ENCODE peak calls at places on chromosomes 6 and 20, in nine cellular contexts. F is NCI-H524, B is T-cell, V is lung microvascular endothelial cell, U is nephron progenitor cell, H is AG09309, M is H54, Q is MV-4-11, A is amygdala. O is an unnamed sample.

GRCh38 chr6:162046324-162046723 is 681.2 kb downstream of the PRKN start:
- DNase-seq in F (no peak), B (no peak), V (no peak), U (no peak), H (no peak), M (no peak), Q (no peak), A (no peak), O (no peak)

GRCh38 chr6:21918081-21918480 is 324.5 kb downstream of the SOX4 start:
- DNase-seq in F (no peak), B (no peak), V (no peak), U (no peak), H (no peak), M (no peak), Q (no peak), A (no peak), O (no peak)

GRCh38 chr6:162344935-162345599 is 382.5 kb downstream of the PRKN start:
- DNase-seq in F (no peak), B (no peak), V (no peak), U (no peak), H (no peak), M (no peak), Q (no peak), A (no peak), O (no peak)

GRCh38 chr6:82775361-82775760 is 290.3 kb downstream of the UBE3D start:
- DNase-seq in F (no peak), B (no peak), V (no peak), U (no peak), H (no peak), M (no peak), Q (no peak), A (no peak), O (no peak)

GRCh38 chr6:13892007-13892640 is 32.6 kb upstream of the RNF182 start:
- DNase-seq in F (no peak), B (no peak), V (no peak), U (no peak), H (no peak), M (no peak), Q (no peak), A (no peak), O (no peak)

GRCh38 chr6:63904844-63905243 is 269.2 kb downstream of the PHF3 start:
- DNase-seq in F (no peak), B (no peak), V (peak), U (no peak), H (peak), M (no peak), Q (peak), A (no peak), O (no peak)

GRCh38 chr20:20897922-20898321 is 185.5 kb upstream of the RALGAPA2 start:
- DNase-seq in F (no peak), B (no peak), V (no peak), U (peak), H (no peak), M (no peak), Q (no peak), A (no peak), O (peak)

GRCh38 chr6:21873562-21873961 is 280.0 kb downstream of the SOX4 start:
- DNase-seq in F (no peak), B (no peak), V (no peak), U (no peak), H (peak), M (no peak), Q (no peak), A (no peak), O (no peak)

GRCh38 chr6:152309648-152310047 is 327.5 kb downstream of the SYNE1 start:
- DNase-seq in F (no peak), B (peak), V (no peak), U (no peak), H (no peak), M (no peak), Q (no peak), A (no peak), O (peak)

GRCh38 chr20:846894-847278 is 13.4 kb downstream of the FAM110A start:
- DNase-seq in F (no peak), B (peak), V (peak), U (no peak), H (no peak), M (no peak), Q (peak), A (no peak), O (no peak)

GRCh38 chr6:166598441-166599138 is 12.1 kb upstream of the RAMACL start:
- DNase-seq in F (no peak), B (no peak), V (peak), U (no peak), H (peak), M (peak), Q (peak), A (no peak), O (no peak)

GRCh38 chr6:111011360-111012142 is 29.7 kb downstream of the RPF2 start:
- DNase-seq in F (peak), B (no peak), V (peak), U (no peak), H (no peak), M (peak), Q (peak), A (no peak), O (peak)

GRCh38 chr6:2222275-2222842 is 23.0 kb downstream of the GMDS start:
- DNase-seq in F (no peak), B (no peak), V (no peak), U (no peak), H (no peak), M (no peak), Q (no peak), A (no peak), O (no peak)

GRCh38 chr20:34709836-34710567 is 5.9 kb downstream of the TP53INP2 start:
- DNase-seq in F (no peak), B (no peak), V (peak), U (peak), H (no peak), M (peak), Q (peak), A (peak), O (peak)

GRCh38 chr6:134464690-134465411 is 146.9 kb upstream of the SGK1 start:
- DNase-seq in F (peak), B (no peak), V (no peak), U (no peak), H (no peak), M (peak), Q (peak), A (no peak), O (no peak)

GRCh38 chr6:96923871-96924493 is 546 bp upstream of the KLHL32 start:
- DNase-seq in F (peak), B (no peak), V (no peak), U (no peak), H (no peak), M (no peak), Q (peak), A (no peak), O (peak)

GRCh38 chr6:169571123-169571962 is 130.5 kb downstream of the WDR27 start:
- DNase-seq in F (no peak), B (no peak), V (no peak), U (no peak), H (no peak), M (peak), Q (no peak), A (no peak), O (no peak)

GRCh38 chr20:36792422-36792821 is 18.9 kb upstream of the DSN1 start:
- DNase-seq in F (peak), B (no peak), V (peak), U (peak), H (peak), M (peak), Q (peak), A (no peak), O (peak)

GRCh38 chr6:140182819-140183218 is 808.4 kb upstream of the CITED2 start:
- DNase-seq in F (no peak), B (no peak), V (no peak), U (no peak), H (no peak), M (no peak), Q (no peak), A (no peak), O (no peak)

GRCh38 chr6:169212436-169212835 is 41.2 kb downstream of the THBS2 start:
- DNase-seq in F (no peak), B (no peak), V (peak), U (no peak), H (no peak), M (no peak), Q (peak), A (no peak), O (no peak)

GRCh38 chr6:36590237-36590636 is 3.9 kb upstream of the SRSF3 start:
- DNase-seq in F (no peak), B (no peak), V (peak), U (no peak), H (peak), M (peak), Q (no peak), A (no peak), O (peak)

GRCh38 chr6:36595168-36595818 is 1.1 kb downstream of the SRSF3 start:
- DNase-seq in F (peak), B (no peak), V (peak), U (no peak), H (no peak), M (no peak), Q (no peak), A (no peak), O (peak)

GRCh38 chr20:32966881-32967781 is 37.1 kb downstream of the SUN5 start:
- DNase-seq in F (no peak), B (peak), V (no peak), U (no peak), H (no peak), M (no peak), Q (peak), A (no peak), O (peak)

GRCh38 chr6:152984387-152984872 is 1.6 kb upstream of the FBXO5 start:
- DNase-seq in F (peak), B (no peak), V (no peak), U (no peak), H (no peak), M (no peak), Q (peak), A (no peak), O (no peak)

GRCh38 chr6:150373260-150373701 is 4.5 kb downstream of the IYD start:
- DNase-seq in F (no peak), B (no peak), V (no peak), U (no peak), H (peak), M (no peak), Q (no peak), A (no peak), O (no peak)

GRCh38 chr6:15872252-15873103 is 209.7 kb upstream of the DTNBP1 start:
- DNase-seq in F (no peak), B (no peak), V (no peak), U (no peak), H (no peak), M (no peak), Q (peak), A (no peak), O (no peak)

GRCh38 chr6:160130729-160131484 is 9.3 kb downstream of the SLC22A1 start:
- DNase-seq in F (no peak), B (no peak), V (no peak), U (no peak), H (no peak), M (no peak), Q (no peak), A (no peak), O (no peak)

GRCh38 chr6:37061157-37061804 is 55.8 kb downstream of the FGD2 start:
- DNase-seq in F (no peak), B (no peak), V (no peak), U (no peak), H (no peak), M (no peak), Q (no peak), A (peak), O (no peak)

GRCh38 chr6:146297815-146298214 is 245.8 kb upstream of the RAB32 start:
- DNase-seq in F (no peak), B (no peak), V (no peak), U (no peak), H (no peak), M (no peak), Q (no peak), A (no peak), O (no peak)

GRCh38 chr6:151131346-151131745 is 108.4 kb upstream of the AKAP12 start:
- DNase-seq in F (no peak), B (no peak), V (no peak), U (no peak), H (no peak), M (no peak), Q (no peak), A (no peak), O (no peak)

GRCh38 chr20:36074983-36075382 is 79.6 kb upstream of the EPB41L1 start:
- DNase-seq in F (no peak), B (no peak), V (no peak), U (no peak), H (no peak), M (no peak), Q (no peak), A (no peak), O (no peak)

GRCh38 chr6:26427093-26427809 is 13.1 kb upstream of the BTN3A3 start:
- DNase-seq in F (no peak), B (no peak), V (no peak), U (no peak), H (no peak), M (no peak), Q (no peak), A (no peak), O (no peak)

GRCh38 chr6:130020106-130020851 is 1.9 kb downstream of the L3MBTL3 start:
- DNase-seq in F (peak), B (peak), V (peak), U (peak), H (no peak), M (no peak), Q (no peak), A (no peak), O (peak)

GRCh38 chr6:7617954-7618764 is 28.2 kb downstream of the SNRNP48 start:
- DNase-seq in F (no peak), B (no peak), V (peak), U (no peak), H (peak), M (peak), Q (peak), A (peak), O (no peak)

GRCh38 chr6:70124882-70125535 is 177.9 kb downstream of the COL9A1 start:
- DNase-seq in F (peak), B (no peak), V (no peak), U (no peak), H (no peak), M (peak), Q (no peak), A (no peak), O (no peak)

GRCh38 chr20:57698191-57698866 is 11.5 kb downstream of the PMEPA1 start:
- DNase-seq in F (no peak), B (no peak), V (peak), U (no peak), H (peak), M (peak), Q (peak), A (no peak), O (no peak)

GRCh38 chr6:137224890-137225198 is 5.7 kb upstream of the IFNGR1 start:
- DNase-seq in F (no peak), B (no peak), V (no peak), U (no peak), H (no peak), M (no peak), Q (peak), A (no peak), O (no peak)

GRCh38 chr6:114785235-114786127 is 442.7 kb upstream of the HS3ST5 start:
- DNase-seq in F (peak), B (no peak), V (no peak), U (no peak), H (no peak), M (no peak), Q (no peak), A (no peak), O (no peak)

O was measured in H7.